ENCODE peak calls at places on chromosome 6, in five cellular contexts. K is T-cell, M is COR-L47, H is amygdala, E is ecto neural progenitor cell. C is an unnamed sample.

GRCh38 chr6:117933471-117933870 is 26.4 kb downstream of the SLC35F1 start:
- DNase-seq in M (no peak), K (no peak), E (no peak), H (no peak), C (no peak)

GRCh38 chr6:14658909-14659561 is 541.5 kb downstream of the CD83 start:
- DNase-seq in H (no peak), K (no peak), E (no peak), M (no peak), C (no peak)

GRCh38 chr6:159608961-159609673 is 83.9 kb downstream of the SOD2 start:
- DNase-seq in H (no peak), K (no peak), E (no peak), M (no peak), C (no peak)

GRCh38 chr6:4311976-4312860 is 176.8 kb upstream of the ECI2 start:
- DNase-seq in H (no peak), M (no peak), E (no peak), K (no peak), C (no peak)

GRCh38 chr6:169988769-169989550 is 237.5 kb downstream of the ERMARD start:
- DNase-seq in H (no peak), E (no peak), K (no peak), M (no peak), C (no peak)

GRCh38 chr6:37260063-37260843 is 2.3 kb upstream of the TMEM217 start:
- DNase-seq in K (no peak), M (no peak), H (no peak), E (no peak), C (no peak)

GRCh38 chr6:106972500-106972899 is 2.0 kb downstream of the CD24 start:
- DNase-seq in E (peak), H (no peak), M (peak), K (no peak), C (no peak)

GRCh38 chr6:157235600-157236039 is 87.7 kb downstream of the TMEM242 start:
- DNase-seq in H (peak), K (peak), M (no peak), E (peak), C (no peak)

C was measured in vagina.